ENCODE peak calls at places on chromosomes 3 and 15, in nine cellular contexts. F is RPMI7951; K is activated CD4-positive, alpha-beta T cell treated with anti-CD3 and anti-CD28 coated beads, Interleukin-2, amount 10 ng/mL, durations not matched to agents 7 days and 5 days; Z is GM20000; O is NCI-H1092 treated with DMSO at 0.1 percent for 48 hours; S is posterior vena cava; T is memory B cell; G is activated T-helper 1 cell treated with anti-CD3 and anti-CD28 coated beads, Interleukin-2, amount 50 U/mL, for 16 hours; A is stimulated activated CD4-positive, alpha-beta T cell treated with anti-CD3 and anti-CD28 coated beads, Interleukin-2, amount 100 ng/mL, for 24 hours. U is an unnamed sample.

GRCh38 chr3:5213574-5213966 is 26.1 kb downstream of the EDEM1 start:
- DNase-seq in F (no peak), K (no peak), Z (no peak), O (no peak), S (no peak), T (no peak), G (no peak), A (no peak), U (no peak)

GRCh38 chr3:136332776-136333175 is 82.6 kb downstream of the PCCB start:
- DNase-seq in F (peak), K (no peak), Z (no peak), O (no peak), S (no peak), T (no peak), G (no peak), A (no peak), U (no peak)

GRCh38 chr3:190697901-190698300 is 164.6 kb downstream of the GMNC start:
- DNase-seq in F (peak), K (no peak), Z (no peak), O (no peak), S (no peak), T (no peak), G (no peak), A (no peak), U (peak)

GRCh38 chr15:58793862-58794261 is 22.8 kb downstream of the MINDY2 start:
- DNase-seq in F (no peak), K (no peak), Z (no peak), O (no peak), S (no peak), T (no peak), G (no peak), A (no peak), U (peak)

GRCh38 chr3:52195297-52195597 is 2.7 kb upstream of the ALAS1 start:
- DNase-seq in F (no peak), K (no peak), Z (no peak), O (no peak), S (no peak), T (no peak), G (no peak), A (no peak), U (no peak)

GRCh38 chr3:195929452-195929851 is 21.1 kb upstream of the TNK2 start:
- DNase-seq in F (no peak), K (no peak), Z (no peak), O (no peak), S (peak), T (no peak), G (no peak), A (no peak), U (no peak)

GRCh38 chr15:31155136-31155535 is 53.6 kb upstream of the TRPM1 start:
- DNase-seq in F (no peak), K (no peak), Z (no peak), O (no peak), S (no peak), T (no peak), G (no peak), A (no peak), U (no peak)

GRCh38 chr3:87771338-87772059 is 287.3 kb downstream of the CGGBP1 start:
- DNase-seq in F (peak), K (peak), Z (peak), O (no peak), S (no peak), T (peak), G (no peak), A (peak), U (peak)

GRCh38 chr15:101043911-101044624 is 124.9 kb downstream of the LRRK1 start:
- DNase-seq in F (no peak), K (no peak), Z (no peak), O (no peak), S (peak), T (no peak), G (no peak), A (no peak), U (no peak)

GRCh38 chr15:26066896-26067295 is 203.8 kb upstream of the ATP10A start:
- DNase-seq in F (no peak), K (no peak), Z (no peak), O (no peak), S (no peak), T (no peak), G (no peak), A (no peak), U (no peak)

GRCh38 chr15:41278319-41278718 is 47.3 kb downstream of the CHP1 start:
- DNase-seq in F (no peak), K (no peak), Z (no peak), O (no peak), S (no peak), T (no peak), G (no peak), A (no peak), U (no peak)

GRCh38 chr15:93124126-93124525 is 35.1 kb upstream of the RGMA start:
- DNase-seq in F (no peak), K (no peak), Z (no peak), O (no peak), S (no peak), T (no peak), G (no peak), A (no peak), U (no peak)

GRCh38 chr3:128846501-128846900 is 32.9 kb upstream of the ACAD9 start:
- DNase-seq in F (no peak), K (no peak), Z (no peak), O (no peak), S (no peak), T (no peak), G (no peak), A (peak), U (no peak)

GRCh38 chr15:85620321-85621044 is 174.2 kb downstream of the KLHL25 start:
- DNase-seq in F (peak), K (no peak), Z (no peak), O (no peak), S (no peak), T (no peak), G (no peak), A (peak), U (no peak)

GRCh38 chr3:52349131-52349530 is 33.0 kb downstream of the DNAH1 start:
- DNase-seq in F (no peak), K (no peak), Z (no peak), O (no peak), S (peak), T (no peak), G (no peak), A (no peak), U (no peak)

GRCh38 chr3:161066926-161067325 is 38.2 kb downstream of the B3GALNT1 start:
- DNase-seq in F (no peak), K (no peak), Z (no peak), O (no peak), S (no peak), T (no peak), G (no peak), A (no peak), U (no peak)

GRCh38 chr3:44280631-44281030 is 38.9 kb downstream of the TOPAZ1 start:
- DNase-seq in F (peak), K (no peak), Z (no peak), O (no peak), S (no peak), T (no peak), G (no peak), A (no peak), U (no peak)

GRCh38 chr3:111963424-111963823 is 15.4 kb upstream of the ABHD10 start:
- DNase-seq in F (peak), K (no peak), Z (no peak), O (no peak), S (no peak), T (no peak), G (no peak), A (no peak), U (no peak)

GRCh38 chr15:77282333-77282732 is 137.6 kb downstream of the PEAK1 start:
- DNase-seq in F (peak), K (no peak), Z (no peak), O (no peak), S (no peak), T (no peak), G (no peak), A (no peak), U (no peak)

GRCh38 chr3:40713306-40713705 is 188.5 kb downstream of the ZNF621 start:
- DNase-seq in F (no peak), K (no peak), Z (no peak), O (no peak), S (no peak), T (no peak), G (no peak), A (no peak), U (no peak)

GRCh38 chr3:79306939-79307590 is 460.7 kb downstream of the ROBO1 start:
- DNase-seq in F (no peak), K (no peak), Z (no peak), O (no peak), S (no peak), T (no peak), G (no peak), A (no peak), U (no peak)

GRCh38 chr3:58063424-58063823 is 55.2 kb downstream of the FLNB start:
- DNase-seq in F (peak), K (no peak), Z (no peak), O (no peak), S (no peak), T (no peak), G (no peak), A (no peak), U (peak)

GRCh38 chr3:147361671-147362420 is 44.5 kb downstream of the ZIC4 start:
- DNase-seq in F (peak), K (peak), Z (peak), O (no peak), S (no peak), T (no peak), G (no peak), A (peak), U (peak)

GRCh38 chr15:44296625-44297524 is 8.4 kb downstream of the GOLM2 start:
- DNase-seq in F (peak), K (no peak), Z (no peak), O (no peak), S (no peak), T (no peak), G (no peak), A (no peak), U (peak)

GRCh38 chr3:159882367-159882766 is 106.3 kb upstream of the IL12A start:
- DNase-seq in F (no peak), K (no peak), Z (no peak), O (no peak), S (no peak), T (no peak), G (no peak), A (no peak), U (no peak)

GRCh38 chr15:73375755-73376305 is 7.1 kb upstream of the HCN4 start:
- DNase-seq in F (peak), K (no peak), Z (no peak), O (peak), S (no peak), T (no peak), G (no peak), A (no peak), U (peak)

GRCh38 chr3:22474706-22475470 is 723.9 kb upstream of the ZNF385D start:
- DNase-seq in F (peak), K (no peak), Z (no peak), O (no peak), S (peak), T (no peak), G (no peak), A (no peak), U (no peak)

GRCh38 chr3:13031621-13032020 is 41.6 kb downstream of the IQSEC1 start:
- DNase-seq in F (no peak), K (no peak), Z (no peak), O (no peak), S (no peak), T (no peak), G (no peak), A (no peak), U (no peak)

GRCh38 chr15:89177116-89177515 is 44.3 kb downstream of the RLBP1 start:
- DNase-seq in F (no peak), K (no peak), Z (no peak), O (no peak), S (no peak), T (no peak), G (no peak), A (no peak), U (no peak)

GRCh38 chr3:32876920-32877319 is 59.1 kb downstream of the TRIM71 start:
- DNase-seq in F (no peak), K (no peak), Z (no peak), O (no peak), S (no peak), T (no peak), G (no peak), A (no peak), U (no peak)

GRCh38 chr15:52200831-52201365 is 9.7 kb upstream of the GNB5 start:
- DNase-seq in F (no peak), K (no peak), Z (no peak), O (no peak), S (no peak), T (no peak), G (no peak), A (no peak), U (no peak)

GRCh38 chr15:91857772-91858171 is 4.3 kb downstream of the SLCO3A1 start:
- DNase-seq in F (no peak), K (peak), Z (peak), O (no peak), S (no peak), T (no peak), G (peak), A (no peak), U (no peak)

GRCh38 chr3:53643757-53644156 is 149.3 kb downstream of the CACNA1D start:
- DNase-seq in F (no peak), K (no peak), Z (no peak), O (no peak), S (no peak), T (no peak), G (no peak), A (no peak), U (no peak)

GRCh38 chr3:195056506-195056905 is 214.5 kb downstream of the XXYLT1 start:
- DNase-seq in F (no peak), K (no peak), Z (no peak), O (no peak), S (peak), T (no peak), G (no peak), A (no peak), U (no peak)

GRCh38 chr3:60081381-60082095 is 1031.7 kb upstream of the CFAP20DC start:
- DNase-seq in F (no peak), K (no peak), Z (peak), O (no peak), S (no peak), T (no peak), G (no peak), A (no peak), U (no peak)

GRCh38 chr15:78148392-78149067 is 632 bp upstream of the IDH3A start:
- DNase-seq in F (no peak), K (no peak), Z (no peak), O (no peak), S (no peak), T (no peak), G (no peak), A (no peak), U (no peak)

U was measured in A673.